ENCODE peak calls at places on chromosomes 5 and 9, in four cellular contexts. T is HFFc6; J is sciatic nerve; X is activated T-cell treated with anti-CD3 and anti-CD28 coated beads, Interleukin-2, amount 50 U/mL, for 72 hours. Y is an unnamed sample.

GRCh38 chr5:370959-371810 is 49.7 kb downstream of the AHRR start:
- DNase-seq in T (no peak), J (peak; percentile 48), X (no peak), Y (no peak)

GRCh38 chr5:107817951-107818350 is 147.2 kb upstream of the EFNA5 start:
- DNase-seq in T (no peak), J (no peak), X (no peak), Y (no peak)

GRCh38 chr5:109335114-109335513 is 74.7 kb downstream of the PJA2 start:
- DNase-seq in T (no peak), J (no peak), X (no peak), Y (no peak)

GRCh38 chr9:132411091-132411508 is 1.1 kb downstream of the CFAP77 start:
- DNase-seq in T (no peak), J (no peak), X (peak; percentile 79), Y (peak; percentile 84)

GRCh38 chr5:135714126-135714894 is 120.2 kb upstream of the SLC25A48 start:
- DNase-seq in T (no peak), J (peak; percentile 45), X (no peak), Y (no peak)

GRCh38 chr5:172872997-172873491 is 39.0 kb downstream of the ERGIC1 start:
- DNase-seq in T (no peak), J (peak; percentile 79), X (no peak), Y (no peak)

GRCh38 chr5:175796536-175797499 is 74.6 kb upstream of the CPLX2 start:
- DNase-seq in T (peak; percentile 55), J (peak; percentile 82), X (peak; percentile 87), Y (peak; percentile 91)

GRCh38 chr9:93827545-93828330 is 127.4 kb downstream of the BARX1 start:
- DNase-seq in T (peak; percentile 7), J (peak; percentile 61), X (peak; percentile 56), Y (peak; percentile 80)

Y was measured in T47D.